ENCODE peak calls at places on chromosomes 2 and 18, in five cellular contexts. H is H1, M is IMR-90, J is mesenchymal stem cell, V is H9. G is an unnamed sample.

GRCh38 chr18:8167036-8167435 is 442.2 kb upstream of the RAB12 start:
- DNase-seq in M (no peak), J (no peak), V (no peak), H (no peak), G (no peak)

GRCh38 chr18:64436111-64436510 is 287.2 kb upstream of the LINC00305 start:
- DNase-seq in H (no peak), M (no peak), V (no peak), J (no peak), G (no peak)

GRCh38 chr2:125167820-125168219 is 1142.7 kb downstream of the CNTNAP5 start:
- DNase-seq in V (no peak), J (peak), M (peak), H (no peak), G (no peak)

GRCh38 chr2:70403267-70404053 is 101.6 kb upstream of the FAM136A start:
- DNase-seq in J (no peak), M (no peak), H (no peak), V (no peak), G (no peak)

GRCh38 chr2:105789745-105790466 is 45.2 kb downstream of the NCK2 start:
- DNase-seq in M (peak), H (no peak), V (no peak), J (peak), G (no peak)

GRCh38 chr18:38944446-38945024 is 1378.9 kb upstream of the CELF4 start:
- DNase-seq in H (no peak), V (no peak), J (no peak), M (no peak), G (no peak)

GRCh38 chr2:177983183-177983788 is 89.3 kb downstream of the PDE11A start:
- DNase-seq in V (peak), M (peak), J (peak), H (peak), G (peak)

GRCh38 chr2:110735366-110735765 is 3.0 kb downstream of the ACOXL start:
- DNase-seq in J (peak), V (no peak), M (no peak), H (no peak), G (no peak)

GRCh38 chr2:108128226-108128786 is 111.5 kb upstream of the SULT1C3 start:
- DNase-seq in H (no peak), J (no peak), M (no peak), V (no peak), G (no peak)

GRCh38 chr2:233100192-233100998 is 40.3 kb downstream of the INPP5D start:
- DNase-seq in H (no peak), V (no peak), J (no peak), M (no peak), G (no peak)

GRCh38 chr2:218853766-218854165 is 5.8 kb upstream of the WNT6 start:
- DNase-seq in M (peak), V (no peak), J (no peak), H (no peak), G (no peak)

GRCh38 chr18:21740474-21740723 is 193 bp upstream of the MIB1 start:
- DNase-seq in V (peak), M (peak), H (peak), J (no peak), G (no peak)

GRCh38 chr18:77948571-77948970 is 698.9 kb downstream of the GALR1 start:
- DNase-seq in J (no peak), V (no peak), H (no peak), M (no peak), G (no peak)

GRCh38 chr2:148458171-148458570 is 186.4 kb upstream of the EPC2 start:
- DNase-seq in J (no peak), V (no peak), H (no peak), M (no peak), G (no peak)

GRCh38 chr2:62071126-62071598 is 124.8 kb upstream of the B3GNT2 start:
- DNase-seq in M (no peak), J (no peak), V (no peak), H (no peak), G (no peak)

GRCh38 chr2:201116115-201116958 is at the start of gene CFLAR:
- DNase-seq in M (peak), H (no peak), V (peak), J (peak), G (no peak)

GRCh38 chr2:201116959-201117734 is 1.2 kb downstream of the CFLAR start:
- DNase-seq in V (no peak), M (peak), H (no peak), J (peak), G (no peak)

GRCh38 chr2:201118121-201118956 is 2.4 kb downstream of the CFLAR start:
- DNase-seq in J (peak), M (peak), H (no peak), V (peak), G (no peak)

GRCh38 chr2:201120500-201120899 is 4.5 kb downstream of the CFLAR start:
- DNase-seq in H (no peak), J (no peak), M (no peak), V (no peak), G (no peak)

GRCh38 chr2:201118957-201119848 is 3.2 kb downstream of the CFLAR start:
- DNase-seq in J (peak), M (peak), V (no peak), H (no peak), G (no peak)
- H2BK15ac ChIP-seq in J (peak), M (peak), V (no peak), H (peak), G (no peak)

GRCh38 chr2:11303290-11304013 is 41.0 kb downstream of the ROCK2 start:
- DNase-seq in H (no peak), J (no peak), M (no peak), V (no peak), G (no peak)
- H3K14ac ChIP-seq in H (no peak), J (no peak), M (no peak), V (no peak), G (no peak)

GRCh38 chr18:3345885-3346284 is 84.0 kb downstream of the MYL12B start:
- DNase-seq in V (no peak), M (peak), H (no peak), J (no peak), G (no peak)
- H2BK15ac ChIP-seq in V (no peak), M (no peak), H (no peak), J (no peak), G (no peak)

DNA sequence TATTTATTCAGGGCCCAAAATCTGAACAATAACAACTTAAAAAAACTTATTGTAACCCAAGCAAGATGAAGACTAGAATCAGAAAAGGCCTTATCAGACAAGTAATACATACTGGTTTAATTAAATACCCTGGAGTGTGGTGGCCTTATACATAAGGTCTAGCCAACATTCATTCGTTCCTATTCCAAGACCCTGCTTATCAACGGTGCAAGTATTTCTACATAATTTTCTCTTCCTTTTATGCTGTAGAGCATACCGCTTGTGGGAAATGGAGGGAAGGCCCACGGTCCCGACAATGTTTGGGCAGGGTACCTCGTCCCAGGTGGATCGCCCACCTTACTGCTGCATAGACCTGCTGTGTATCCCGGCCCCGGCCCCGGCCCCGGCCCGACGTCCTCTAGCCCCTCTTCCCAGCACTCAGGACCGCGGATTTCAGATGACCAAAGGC is 708 bp downstream of the ZNF24 start:
- DNase-seq in V (no peak), M (no peak), J (no peak), H (no peak), G (no peak)
- H3K14ac ChIP-seq in V (no peak), M (peak), J (peak), H (no peak), G (no peak)

DNA sequence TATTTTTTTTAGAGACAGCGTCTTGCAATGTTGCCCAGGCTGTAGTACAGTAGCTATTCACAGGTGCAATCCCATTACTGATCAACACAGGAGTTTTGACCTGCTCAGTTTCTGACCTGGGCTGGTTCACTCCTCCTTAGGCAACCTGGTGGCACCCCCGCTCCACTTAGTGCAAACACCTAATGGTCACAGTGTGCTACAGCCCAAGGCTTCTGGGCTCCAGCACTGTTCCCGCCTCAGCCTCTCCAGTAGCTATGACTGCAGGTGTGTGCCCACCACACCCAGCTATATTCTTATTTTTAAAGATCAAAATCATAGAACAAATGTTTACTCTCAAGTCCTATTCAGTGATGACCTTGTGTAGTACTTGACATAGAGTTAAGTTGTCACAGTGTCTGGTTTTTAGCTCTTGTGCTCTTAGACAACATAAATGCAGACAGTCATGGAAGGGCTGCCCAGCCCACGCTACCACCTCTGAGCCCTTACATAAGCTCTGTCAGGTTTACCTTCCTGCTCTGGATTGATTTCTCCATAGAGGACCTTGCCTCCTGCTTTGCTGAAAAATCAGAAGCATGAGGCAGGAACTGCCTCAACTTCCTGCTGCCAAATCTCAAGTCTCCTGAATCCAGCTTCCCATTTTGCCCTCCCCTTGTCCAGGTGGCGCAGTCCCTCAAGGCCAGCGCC is 82.2 kb upstream of the SLC1A4 start:
- DNase-seq in J (no peak), V (no peak), M (no peak), H (no peak), G (no peak)
- H2BK15ac ChIP-seq in J (no peak), V (no peak), M (no peak), H (no peak), G (no peak)

DNA sequence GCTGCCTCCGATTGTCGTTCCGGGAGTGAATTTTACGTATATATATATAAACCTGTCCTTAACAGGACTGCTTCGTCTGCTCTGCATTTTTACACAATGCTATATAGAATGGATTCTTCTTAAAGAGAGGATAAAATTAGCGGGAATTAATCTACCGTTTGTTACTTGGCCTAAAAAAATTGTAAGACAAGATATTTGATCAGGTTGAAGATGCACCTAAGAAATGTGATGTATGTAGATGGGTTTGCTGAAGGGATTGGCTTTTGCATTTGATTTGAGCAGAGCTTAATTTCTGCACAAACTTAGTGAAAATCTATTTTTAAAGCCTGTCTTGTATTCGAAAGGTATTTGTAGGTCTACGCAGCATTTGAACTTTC is 966 bp downstream of the PPP1CB start:
- DNase-seq in M (no peak), J (no peak), H (no peak), V (no peak), G (no peak)
- H3K14ac ChIP-seq in M (peak), J (peak), H (no peak), V (peak), G (peak)

DNA sequence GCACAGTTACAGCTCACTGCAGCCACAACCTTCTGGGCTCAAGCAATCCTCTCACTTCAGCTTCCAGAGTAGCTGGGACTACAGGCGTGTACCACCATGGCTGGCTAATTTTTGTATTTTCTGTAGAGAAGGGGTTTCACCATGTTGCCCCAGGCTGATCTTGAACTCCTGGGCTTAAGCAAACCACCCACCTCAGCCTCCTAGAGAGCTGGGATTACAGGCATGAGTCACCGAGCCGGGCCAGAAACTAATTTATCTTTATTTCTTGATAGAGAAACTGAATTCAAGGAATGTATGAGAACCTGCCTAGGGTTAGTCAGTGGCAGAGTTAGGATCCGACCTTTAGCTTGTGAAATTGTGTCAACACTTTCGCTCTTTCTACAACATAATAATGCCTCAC is 19.3 kb upstream of the ITGAV start:
- DNase-seq in H (no peak), V (no peak), J (peak), M (peak), G (no peak)
- H2BK15ac ChIP-seq in H (no peak), V (no peak), J (no peak), M (no peak), G (no peak)

GRCh38 chr2:113149553-113150257 is 22.3 kb downstream of the IL1RN start:
- DNase-seq in M (no peak), V (no peak), J (no peak), H (no peak), G (no peak)
- H3K14ac ChIP-seq in M (no peak), V (no peak), J (no peak), H (no peak), G (no peak)

GRCh38 chr18:48536516-48536915 is 2.3 kb upstream of the CTIF start:
- DNase-seq in H (no peak), J (no peak), V (peak), M (no peak), G (no peak)

GRCh38 chr18:48540329-48541025 is 1.6 kb downstream of the CTIF start:
- DNase-seq in J (peak), H (no peak), V (peak), M (peak), G (peak)

GRCh38 chr18:48539406-48540328 is 836 bp downstream of the CTIF start:
- DNase-seq in M (peak), H (no peak), V (peak), J (peak), G (peak)

GRCh38 chr18:48541026-48541746 is 2.4 kb downstream of the CTIF start:
- DNase-seq in H (no peak), M (peak), J (peak), V (peak), G (peak)

DNA sequence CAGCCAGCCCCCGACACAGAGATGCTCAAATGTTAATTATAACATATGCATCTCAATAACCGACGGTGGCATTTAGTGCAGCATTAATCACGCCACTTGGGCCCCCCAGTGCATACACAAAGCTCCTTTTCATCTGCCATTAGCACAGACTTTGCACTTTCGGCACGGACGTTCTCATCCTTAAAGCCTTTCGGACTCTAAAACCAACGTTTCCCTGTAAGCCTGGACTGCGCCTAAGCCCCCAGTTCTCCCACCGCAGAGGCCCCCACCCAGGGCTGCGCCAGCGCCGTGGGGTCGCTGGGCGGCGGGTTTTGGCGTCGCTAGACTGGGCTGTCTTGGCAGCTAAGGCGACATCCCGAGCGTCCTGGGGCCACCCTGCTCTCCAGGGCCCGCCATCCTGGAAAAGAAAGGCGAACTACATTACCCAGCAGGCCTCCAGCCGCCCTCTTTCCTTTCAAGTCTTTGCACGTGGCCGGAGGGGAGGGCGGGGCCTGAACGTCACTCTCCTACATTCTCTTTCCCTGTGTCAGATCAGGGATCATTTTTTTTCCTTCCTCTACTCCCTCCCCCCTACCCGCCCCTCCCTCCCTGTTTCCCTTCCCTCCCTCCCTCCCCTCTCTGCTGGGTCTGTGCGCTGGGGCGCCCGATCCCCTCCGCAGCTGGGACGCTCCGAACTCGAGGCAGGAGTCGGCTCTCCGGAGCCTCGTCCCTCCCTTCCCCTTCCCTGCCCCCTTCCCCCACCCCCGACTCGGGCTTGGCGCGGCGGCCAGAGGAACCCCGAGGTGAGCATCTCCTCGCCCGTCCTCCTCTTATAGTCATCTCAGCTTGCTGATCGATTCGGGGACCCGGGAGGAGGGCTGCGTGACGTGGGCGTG is at the start of gene CTIF:
- DNase-seq in J (peak), V (peak), H (peak), M (peak), G (peak)
- H2BK15ac ChIP-seq in J (peak), V (no peak), H (no peak), M (peak), G (peak)

GRCh38 chr2:74047152-74047551 is 62.4 kb downstream of the TET3 start:
- DNase-seq in M (no peak), V (no peak), J (no peak), H (no peak), G (no peak)

GRCh38 chr2:74044999-74045398 is 60.3 kb downstream of the TET3 start:
- DNase-seq in M (no peak), H (no peak), V (no peak), J (no peak), G (no peak)

GRCh38 chr2:74045454-74045853 is 60.7 kb downstream of the TET3 start:
- DNase-seq in J (no peak), H (no peak), M (peak), V (no peak), G (no peak)

GRCh38 chr2:74048147-74048546 is 63.4 kb downstream of the TET3 start:
- DNase-seq in V (no peak), J (no peak), H (no peak), M (no peak), G (no peak)

DNA sequence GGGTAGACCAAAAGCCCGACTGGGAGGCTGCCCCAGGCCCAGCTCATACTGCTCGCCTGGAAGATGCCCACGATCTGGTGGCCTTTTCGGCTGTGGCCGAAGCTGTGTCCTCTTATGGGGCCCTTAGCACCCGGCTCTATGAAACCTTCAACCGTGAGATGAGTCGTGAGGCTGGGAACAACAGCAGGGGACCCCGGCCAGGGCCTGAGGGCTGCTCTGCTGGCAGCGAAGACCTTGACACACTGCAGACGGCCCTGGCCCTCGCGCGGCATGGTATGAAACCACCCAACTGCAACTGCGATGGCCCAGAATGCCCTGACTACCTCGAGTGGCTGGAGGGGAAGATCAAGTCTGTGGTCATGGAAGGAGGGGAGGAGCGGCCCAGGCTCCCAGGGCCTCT is 61.7 kb downstream of the TET3 start:
- DNase-seq in J (no peak), M (no peak), V (no peak), H (no peak), G (no peak)
- H3K14ac ChIP-seq in J (no peak), M (no peak), V (no peak), H (no peak), G (no peak)